ENCODE peak calls at places on chromosomes 4 and X, in six cellular contexts. One of them, this sample, is unnamed.

GRCh38 chrX:69173906-69174305 is 8.7 kb upstream of the PJA1 start:
- DNase-seq in bronchial epithelial cell: no peak
- DNase-seq in astrocyte of the spinal cord: no peak
- DNase-seq in right lobe of liver: no peak
- DNase-seq in AG09309: no peak
- DNase-seq in stomach: no peak
- DNase-seq in this sample: no peak

GRCh38 chrX:86066998-86067397 is 19.6 kb upstream of the CHM start:
- DNase-seq in AG09309: no peak
- DNase-seq in bronchial epithelial cell: no peak
- DNase-seq in stomach: no peak
- DNase-seq in astrocyte of the spinal cord: no peak
- DNase-seq in right lobe of liver: no peak
- DNase-seq in this sample: no peak

GRCh38 chrX:13376857-13377441 is 57.1 kb upstream of the ATXN3L start:
- DNase-seq in astrocyte of the spinal cord: peak
- DNase-seq in bronchial epithelial cell: peak
- DNase-seq in right lobe of liver: no peak
- DNase-seq in stomach: no peak
- DNase-seq in AG09309: peak
- DNase-seq in this sample: no peak

GRCh38 chrX:16772460-16772859 is 13.8 kb upstream of the TXLNG start:
- DNase-seq in bronchial epithelial cell: no peak
- DNase-seq in AG09309: no peak
- DNase-seq in right lobe of liver: no peak
- DNase-seq in stomach: no peak
- DNase-seq in astrocyte of the spinal cord: no peak
- DNase-seq in this sample: no peak

GRCh38 chr4:13766722-13767495 is 139.4 kb upstream of the BOD1L1 start:
- DNase-seq in stomach: no peak
- DNase-seq in bronchial epithelial cell: no peak
- DNase-seq in AG09309: no peak
- DNase-seq in astrocyte of the spinal cord: no peak
- DNase-seq in right lobe of liver: no peak
- DNase-seq in this sample: no peak

GRCh38 chrX:121132675-121133074 is 85.3 kb downstream of the GLUD2 start:
- DNase-seq in stomach: no peak
- DNase-seq in AG09309: no peak
- DNase-seq in right lobe of liver: no peak
- DNase-seq in bronchial epithelial cell: no peak
- DNase-seq in astrocyte of the spinal cord: no peak
- DNase-seq in this sample: no peak

GRCh38 chr4:123014038-123014437 is 91.6 kb upstream of the NUDT6 start:
- DNase-seq in stomach: no peak
- DNase-seq in bronchial epithelial cell: no peak
- DNase-seq in AG09309: no peak
- DNase-seq in right lobe of liver: no peak
- DNase-seq in astrocyte of the spinal cord: no peak
- DNase-seq in this sample: no peak

GRCh38 chr4:161186750-161187149 is 977.0 kb downstream of the FSTL5 start:
- DNase-seq in AG09309: no peak
- DNase-seq in bronchial epithelial cell: no peak
- DNase-seq in astrocyte of the spinal cord: no peak
- DNase-seq in stomach: no peak
- DNase-seq in right lobe of liver: no peak
- DNase-seq in this sample: no peak

GRCh38 chrX:56503941-56504673 is 59.3 kb upstream of the UBQLN2 start:
- DNase-seq in bronchial epithelial cell: peak
- DNase-seq in stomach: no peak
- DNase-seq in AG09309: no peak
- DNase-seq in right lobe of liver: no peak
- DNase-seq in astrocyte of the spinal cord: no peak
- DNase-seq in this sample: no peak

GRCh38 chr4:3237711-3238560 is 11.0 kb upstream of the MSANTD1 start:
- DNase-seq in AG09309: no peak
- DNase-seq in bronchial epithelial cell: no peak
- DNase-seq in right lobe of liver: no peak
- DNase-seq in astrocyte of the spinal cord: no peak
- DNase-seq in stomach: no peak
- DNase-seq in this sample: no peak

GRCh38 chr4:183872531-183872930 is 32.6 kb upstream of the STOX2 start:
- DNase-seq in bronchial epithelial cell: peak
- DNase-seq in right lobe of liver: no peak
- DNase-seq in AG09309: no peak
- DNase-seq in astrocyte of the spinal cord: no peak
- DNase-seq in stomach: no peak
- DNase-seq in this sample: no peak

GRCh38 chrX:97524997-97525396 is 641.3 kb downstream of the RPA4 start:
- DNase-seq in bronchial epithelial cell: peak
- DNase-seq in right lobe of liver: no peak
- DNase-seq in AG09309: no peak
- DNase-seq in astrocyte of the spinal cord: peak
- DNase-seq in stomach: no peak
- DNase-seq in this sample: no peak

GRCh38 chrX:40094900-40095587 is 2.7 kb downstream of the BCOR start:
- DNase-seq in AG09309: no peak
- DNase-seq in stomach: no peak
- DNase-seq in bronchial epithelial cell: no peak
- DNase-seq in astrocyte of the spinal cord: no peak
- DNase-seq in right lobe of liver: no peak
- DNase-seq in this sample: no peak

GRCh38 chrX:67636532-67636931 is 92.7 kb downstream of the AR start:
- DNase-seq in stomach: no peak
- DNase-seq in right lobe of liver: no peak
- DNase-seq in astrocyte of the spinal cord: peak
- DNase-seq in AG09309: no peak
- DNase-seq in bronchial epithelial cell: no peak
- DNase-seq in this sample: no peak

GRCh38 chrX:87518504-87518903 is 902 bp downstream of the KLHL4 start:
- DNase-seq in bronchial epithelial cell: peak
- DNase-seq in right lobe of liver: no peak
- DNase-seq in astrocyte of the spinal cord: peak
- DNase-seq in AG09309: no peak
- DNase-seq in stomach: no peak
- DNase-seq in this sample: no peak

GRCh38 chr4:98262431-98262830 is 1.2 kb downstream of the RAP1GDS1 start:
- DNase-seq in astrocyte of the spinal cord: no peak
- DNase-seq in right lobe of liver: no peak
- DNase-seq in bronchial epithelial cell: no peak
- DNase-seq in stomach: no peak
- DNase-seq in AG09309: no peak
- DNase-seq in this sample: no peak

GRCh38 chr4:161254375-161254774 is 909.4 kb downstream of the FSTL5 start:
- DNase-seq in AG09309: no peak
- DNase-seq in bronchial epithelial cell: no peak
- DNase-seq in stomach: no peak
- DNase-seq in astrocyte of the spinal cord: no peak
- DNase-seq in right lobe of liver: no peak
- DNase-seq in this sample: no peak

GRCh38 chrX:149274516-149275105 is 230.5 kb downstream of the IDS start:
- DNase-seq in stomach: no peak
- DNase-seq in astrocyte of the spinal cord: peak
- DNase-seq in right lobe of liver: no peak
- DNase-seq in bronchial epithelial cell: peak
- DNase-seq in AG09309: no peak
- DNase-seq in this sample: no peak

GRCh38 chr4:13289391-13289790 is 194.7 kb downstream of the RAB28 start:
- DNase-seq in stomach: no peak
- DNase-seq in right lobe of liver: no peak
- DNase-seq in bronchial epithelial cell: peak
- DNase-seq in AG09309: no peak
- DNase-seq in astrocyte of the spinal cord: peak
- DNase-seq in this sample: no peak

GRCh38 chrX:81120936-81121351 is 80.8 kb downstream of the HMGN5 start:
- DNase-seq in stomach: peak
- DNase-seq in right lobe of liver: peak
- DNase-seq in astrocyte of the spinal cord: peak
- DNase-seq in AG09309: no peak
- DNase-seq in bronchial epithelial cell: peak
- DNase-seq in this sample: no peak

GRCh38 chrX:46294234-46294633 is 251.0 kb downstream of the ZNF674 start:
- DNase-seq in stomach: no peak
- DNase-seq in right lobe of liver: no peak
- DNase-seq in AG09309: peak
- DNase-seq in bronchial epithelial cell: no peak
- DNase-seq in astrocyte of the spinal cord: peak
- DNase-seq in this sample: no peak

GRCh38 chr4:22356996-22357596 is 158.8 kb downstream of the ADGRA3 start:
- DNase-seq in AG09309: peak
- DNase-seq in right lobe of liver: no peak
- DNase-seq in stomach: no peak
- DNase-seq in bronchial epithelial cell: peak
- DNase-seq in astrocyte of the spinal cord: peak
- DNase-seq in this sample: no peak

GRCh38 chrX:71118985-71119535 is 664 bp downstream of the MED12 start:
- DNase-seq in right lobe of liver: no peak
- DNase-seq in AG09309: no peak
- DNase-seq in astrocyte of the spinal cord: no peak
- DNase-seq in bronchial epithelial cell: no peak
- DNase-seq in stomach: no peak
- DNase-seq in this sample: no peak

GRCh38 chrX:46865281-46865680 is 28.4 kb downstream of the RP2 start:
- DNase-seq in stomach: no peak
- DNase-seq in astrocyte of the spinal cord: peak
- DNase-seq in right lobe of liver: no peak
- DNase-seq in bronchial epithelial cell: peak
- DNase-seq in AG09309: no peak
- DNase-seq in this sample: no peak

GRCh38 chr4:2284934-2285664 is 23.2 kb upstream of the MXD4 start:
- DNase-seq in AG09309: peak
- DNase-seq in right lobe of liver: peak
- DNase-seq in bronchial epithelial cell: peak
- DNase-seq in stomach: no peak
- DNase-seq in astrocyte of the spinal cord: peak
- DNase-seq in this sample: no peak

GRCh38 chr4:3667258-3667657 is 98.9 kb upstream of the ADRA2C start:
- DNase-seq in bronchial epithelial cell: no peak
- DNase-seq in astrocyte of the spinal cord: no peak
- DNase-seq in stomach: no peak
- DNase-seq in right lobe of liver: no peak
- DNase-seq in AG09309: no peak
- DNase-seq in this sample: no peak

GRCh38 chr4:33386761-33387160 is 2666.6 kb downstream of the PCDH7 start:
- DNase-seq in astrocyte of the spinal cord: no peak
- DNase-seq in right lobe of liver: no peak
- DNase-seq in bronchial epithelial cell: no peak
- DNase-seq in stomach: no peak
- DNase-seq in AG09309: no peak
- DNase-seq in this sample: no peak
- TF ChIP-seq CTCF in astrocyte of the spinal cord: no peak
- TF ChIP-seq CTCF in right lobe of liver: peak
- TF ChIP-seq CTCF in bronchial epithelial cell: peak
- TF ChIP-seq CTCF in stomach: no peak
- TF ChIP-seq CTCF in AG09309: peak
- TF ChIP-seq CTCF in this sample: peak

DNA sequence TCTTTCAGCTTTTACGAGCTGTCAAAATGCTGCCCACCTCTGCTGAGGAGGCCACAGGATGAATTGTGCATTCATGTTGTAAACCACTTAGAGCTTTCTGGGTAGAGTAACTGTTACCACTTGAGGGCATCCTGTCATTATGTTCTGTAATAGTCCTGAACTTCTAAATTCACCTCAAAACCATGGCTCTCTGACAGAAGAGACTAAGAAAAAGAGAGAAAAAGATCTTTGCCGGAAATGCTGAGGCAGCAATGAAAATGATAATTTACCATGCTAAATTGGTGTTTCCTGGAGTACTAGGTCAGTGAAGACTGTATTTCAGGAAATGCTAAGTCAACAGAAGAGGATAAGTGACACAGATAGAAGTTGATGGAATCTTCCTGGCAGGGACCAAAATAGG is 942.3 kb upstream of the SLIT2 start:
- DNase-seq in bronchial epithelial cell: peak
- DNase-seq in right lobe of liver: no peak
- DNase-seq in AG09309: peak
- DNase-seq in stomach: no peak
- DNase-seq in astrocyte of the spinal cord: peak
- DNase-seq in this sample: no peak
- TF ChIP-seq CTCF in bronchial epithelial cell: peak
- TF ChIP-seq CTCF in right lobe of liver: no peak
- TF ChIP-seq CTCF in AG09309: peak
- TF ChIP-seq CTCF in stomach: no peak
- TF ChIP-seq CTCF in astrocyte of the spinal cord: peak
- TF ChIP-seq CTCF in this sample: peak

GRCh38 chrX:106404512-106404911 is 207.3 kb upstream of the RADX start:
- DNase-seq in right lobe of liver: no peak
- DNase-seq in bronchial epithelial cell: peak
- DNase-seq in stomach: no peak
- DNase-seq in astrocyte of the spinal cord: no peak
- DNase-seq in AG09309: no peak
- DNase-seq in this sample: no peak
- TF ChIP-seq CTCF in right lobe of liver: peak
- TF ChIP-seq CTCF in bronchial epithelial cell: peak
- TF ChIP-seq CTCF in stomach: no peak
- TF ChIP-seq CTCF in astrocyte of the spinal cord: peak
- TF ChIP-seq CTCF in AG09309: peak
- TF ChIP-seq CTCF in this sample: peak

GRCh38 chr4:38384962-38385285 is 279.1 kb upstream of the KLF3 start:
- DNase-seq in right lobe of liver: no peak
- DNase-seq in AG09309: no peak
- DNase-seq in astrocyte of the spinal cord: no peak
- DNase-seq in stomach: no peak
- DNase-seq in bronchial epithelial cell: no peak
- DNase-seq in this sample: no peak
- TF ChIP-seq CTCF in right lobe of liver: no peak
- TF ChIP-seq CTCF in AG09309: no peak
- TF ChIP-seq CTCF in astrocyte of the spinal cord: no peak
- TF ChIP-seq CTCF in stomach: no peak
- TF ChIP-seq CTCF in bronchial epithelial cell: no peak
- TF ChIP-seq CTCF in this sample: no peak

DNA sequence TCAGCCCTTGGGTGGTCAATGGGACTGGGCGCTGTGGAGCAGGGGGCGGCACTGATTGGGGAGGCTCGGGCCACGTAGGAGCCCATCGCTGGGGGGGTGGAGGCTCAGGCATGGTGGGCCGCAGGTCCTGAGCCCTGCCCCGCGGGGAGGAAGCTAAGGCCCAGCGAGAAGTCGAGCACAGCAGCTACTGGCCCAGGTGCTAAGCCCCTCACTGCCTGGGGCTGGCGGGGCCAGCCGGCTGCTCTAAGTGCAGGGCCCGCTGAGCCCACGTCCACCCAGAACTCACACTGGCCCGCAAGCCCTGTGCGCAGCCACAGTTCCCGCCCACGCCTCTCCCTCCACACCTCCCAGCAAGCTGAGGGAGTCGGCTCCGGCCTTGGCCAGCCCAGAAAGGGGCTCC is 66.4 kb downstream of the ZNF141 start:
- DNase-seq in right lobe of liver: no peak
- DNase-seq in AG09309: no peak
- DNase-seq in stomach: no peak
- DNase-seq in bronchial epithelial cell: no peak
- DNase-seq in astrocyte of the spinal cord: no peak
- DNase-seq in this sample: no peak
- TF ChIP-seq CTCF in right lobe of liver: no peak
- TF ChIP-seq CTCF in AG09309: no peak
- TF ChIP-seq CTCF in stomach: no peak
- TF ChIP-seq CTCF in bronchial epithelial cell: no peak
- TF ChIP-seq CTCF in astrocyte of the spinal cord: no peak
- TF ChIP-seq CTCF in this sample: no peak